ENCODE peak calls at places on chromosome 19, in seven cellular contexts. C is NCI-H345; S is SK-MEL-5; W is WTC11; K is HFFc6; I is AG09319; L is stimulated activated CD4-positive, alpha-beta T cell treated with anti-CD3 and anti-CD28 coated beads, Interleukin-15, amount 100 ng/mL, for 1 hour. F is an unnamed sample.

GRCh38 chr19:28633223-28634030 is 579.5 kb downstream of the UQCRFS1 start:
- DNase-seq in I (peak), K (peak), C (peak), W (peak), S (peak), L (no peak), F (peak)

GRCh38 chr19:45885556-45886426 is at the start of gene IRF2BP1:
- DNase-seq in S (peak), C (peak), K (peak), I (peak), L (peak), W (peak), F (peak)

GRCh38 chr19:19661675-19662251 is 1.7 kb downstream of the ATP13A1 start:
- DNase-seq in L (no peak), I (no peak), K (no peak), C (no peak), W (no peak), S (no peak), F (peak)

GRCh38 chr19:51948979-51949378 is 21.7 kb downstream of the ZNF613 start:
- DNase-seq in C (no peak), L (no peak), W (peak), K (no peak), I (no peak), S (no peak), F (no peak)

GRCh38 chr19:1213391-1214286 is 8.1 kb downstream of the STK11 start:
- DNase-seq in I (no peak), K (peak), L (no peak), S (no peak), W (no peak), C (no peak), F (no peak)

GRCh38 chr19:47036233-47036651 is 12.2 kb downstream of the TMEM160 start:
- DNase-seq in L (no peak), W (no peak), I (no peak), C (peak), K (no peak), S (no peak), F (no peak)

GRCh38 chr19:5801796-5802616 is 2.9 kb upstream of the NRTN start:
- DNase-seq in I (no peak), K (peak), W (peak), C (no peak), S (peak), L (no peak), F (peak)

GRCh38 chr19:45477713-45478453 is 10.1 kb downstream of the FOSB start:
- DNase-seq in I (no peak), W (no peak), K (no peak), S (no peak), L (no peak), C (peak), F (peak)

GRCh38 chr19:3196064-3196932 is 10.6 kb downstream of the NCLN start:
- DNase-seq in C (no peak), I (no peak), S (no peak), W (no peak), L (no peak), K (no peak), F (no peak)

F was measured in mesendoderm.